ENCODE peak calls at places on chromosomes 11 and 22, in seven cellular contexts. One of them, this sample, is unnamed.

GRCh38 chr22:23397008-23397617 is 183.0 kb downstream of the IGLL1 start:
- DNase-seq in IMR-90: no peak
- DNase-seq in pancreas: no peak
- DNase-seq in fibroblast of pulmonary artery: no peak
- DNase-seq in neuronal stem cell: no peak
- DNase-seq in fibroblast of the aortic adventitia: no peak
- DNase-seq in NT2/D1: no peak
- DNase-seq in this sample: no peak

GRCh38 chr11:72230764-72231365 is 6.3 kb downstream of the INPPL1 start:
- DNase-seq in IMR-90: no peak
- DNase-seq in pancreas: peak
- DNase-seq in fibroblast of pulmonary artery: no peak
- DNase-seq in neuronal stem cell: no peak
- DNase-seq in fibroblast of the aortic adventitia: no peak
- DNase-seq in NT2/D1: no peak
- DNase-seq in this sample: no peak

GRCh38 chr11:1542267-1542666 is 29.8 kb downstream of the DUSP8 start:
- DNase-seq in IMR-90: no peak
- DNase-seq in pancreas: peak
- DNase-seq in fibroblast of pulmonary artery: no peak
- DNase-seq in neuronal stem cell: no peak
- DNase-seq in fibroblast of the aortic adventitia: no peak
- DNase-seq in NT2/D1: no peak
- DNase-seq in this sample: no peak

GRCh38 chr11:27411330-27411729 is 48.3 kb upstream of the CCDC34 start:
- DNase-seq in IMR-90: no peak
- DNase-seq in pancreas: no peak
- DNase-seq in fibroblast of pulmonary artery: no peak
- DNase-seq in neuronal stem cell: no peak
- DNase-seq in fibroblast of the aortic adventitia: no peak
- DNase-seq in NT2/D1: no peak
- DNase-seq in this sample: no peak

GRCh38 chr11:2566223-2567025 is 121.6 kb downstream of the KCNQ1 start:
- DNase-seq in IMR-90: no peak
- DNase-seq in pancreas: peak
- DNase-seq in fibroblast of pulmonary artery: no peak
- DNase-seq in neuronal stem cell: no peak
- DNase-seq in fibroblast of the aortic adventitia: peak
- DNase-seq in NT2/D1: no peak
- DNase-seq in this sample: no peak

GRCh38 chr22:47167056-47167455 is 404.6 kb downstream of the TBC1D22A start:
- DNase-seq in IMR-90: no peak
- DNase-seq in pancreas: no peak
- DNase-seq in fibroblast of pulmonary artery: no peak
- DNase-seq in neuronal stem cell: no peak
- DNase-seq in fibroblast of the aortic adventitia: no peak
- DNase-seq in NT2/D1: no peak
- DNase-seq in this sample: no peak

GRCh38 chr22:19772673-19773469 is 12.3 kb downstream of the TBX1 start:
- DNase-seq in IMR-90: no peak
- DNase-seq in pancreas: no peak
- DNase-seq in fibroblast of pulmonary artery: no peak
- DNase-seq in neuronal stem cell: no peak
- DNase-seq in fibroblast of the aortic adventitia: no peak
- DNase-seq in NT2/D1: no peak
- DNase-seq in this sample: no peak

GRCh38 chr11:105611414-105611813 is 1.5 kb downstream of the GRIA4 start:
- DNase-seq in IMR-90: no peak
- DNase-seq in pancreas: no peak
- DNase-seq in fibroblast of pulmonary artery: no peak
- DNase-seq in neuronal stem cell: no peak
- DNase-seq in fibroblast of the aortic adventitia: no peak
- DNase-seq in NT2/D1: no peak
- DNase-seq in this sample: no peak

GRCh38 chr22:31938258-31938657 is 6.1 kb upstream of the YWHAH start:
- DNase-seq in IMR-90: no peak
- DNase-seq in pancreas: no peak
- DNase-seq in fibroblast of pulmonary artery: no peak
- DNase-seq in neuronal stem cell: no peak
- DNase-seq in fibroblast of the aortic adventitia: no peak
- DNase-seq in NT2/D1: no peak
- DNase-seq in this sample: no peak

GRCh38 chr11:94171693-94172440 is 43.2 kb downstream of the PANX1 start:
- DNase-seq in IMR-90: peak
- DNase-seq in pancreas: peak
- DNase-seq in fibroblast of pulmonary artery: peak
- DNase-seq in neuronal stem cell: peak
- DNase-seq in fibroblast of the aortic adventitia: peak
- DNase-seq in NT2/D1: peak
- DNase-seq in this sample: peak

GRCh38 chr11:118008271-118008903 is 22.2 kb downstream of the IL10RA start:
- DNase-seq in IMR-90: no peak
- DNase-seq in pancreas: no peak
- DNase-seq in fibroblast of pulmonary artery: no peak
- DNase-seq in neuronal stem cell: no peak
- DNase-seq in fibroblast of the aortic adventitia: no peak
- DNase-seq in NT2/D1: no peak
- DNase-seq in this sample: no peak

GRCh38 chr11:46281374-46281831 is 3.9 kb downstream of the CREB3L1 start:
- DNase-seq in IMR-90: peak
- DNase-seq in pancreas: peak
- DNase-seq in fibroblast of pulmonary artery: peak
- DNase-seq in neuronal stem cell: no peak
- DNase-seq in fibroblast of the aortic adventitia: peak
- DNase-seq in NT2/D1: no peak
- DNase-seq in this sample: no peak

GRCh38 chr11:46277313-46277622 is 194 bp upstream of the CREB3L1 start:
- DNase-seq in IMR-90: peak
- DNase-seq in pancreas: no peak
- DNase-seq in fibroblast of pulmonary artery: peak
- DNase-seq in neuronal stem cell: no peak
- DNase-seq in fibroblast of the aortic adventitia: peak
- DNase-seq in NT2/D1: no peak
- DNase-seq in this sample: peak

GRCh38 chr11:46277623-46278386 is at the start of gene CREB3L1:
- DNase-seq in IMR-90: no peak
- DNase-seq in pancreas: peak
- DNase-seq in fibroblast of pulmonary artery: no peak
- DNase-seq in neuronal stem cell: no peak
- DNase-seq in fibroblast of the aortic adventitia: no peak
- DNase-seq in NT2/D1: no peak
- DNase-seq in this sample: peak

GRCh38 chr11:46278387-46279173 is 1.1 kb downstream of the CREB3L1 start:
- DNase-seq in IMR-90: peak
- DNase-seq in pancreas: peak
- DNase-seq in fibroblast of pulmonary artery: peak
- DNase-seq in neuronal stem cell: no peak
- DNase-seq in fibroblast of the aortic adventitia: peak
- DNase-seq in NT2/D1: no peak
- DNase-seq in this sample: peak

GRCh38 chr11:46279393-46280099 is 2.1 kb downstream of the CREB3L1 start:
- DNase-seq in IMR-90: peak
- DNase-seq in pancreas: peak
- DNase-seq in fibroblast of pulmonary artery: peak
- DNase-seq in neuronal stem cell: no peak
- DNase-seq in fibroblast of the aortic adventitia: peak
- DNase-seq in NT2/D1: no peak
- DNase-seq in this sample: peak
- H3K4me3 ChIP-seq in IMR-90: peak
- H3K4me3 ChIP-seq in pancreas: peak
- H3K4me3 ChIP-seq in fibroblast of pulmonary artery: peak
- H3K4me3 ChIP-seq in neuronal stem cell: no peak
- H3K4me3 ChIP-seq in fibroblast of the aortic adventitia: peak
- H3K4me3 ChIP-seq in NT2/D1: no peak
- H3K4me3 ChIP-seq in this sample: peak

GRCh38 chr22:40328551-40328950 is 17.7 kb upstream of the ADSL start:
- DNase-seq in IMR-90: no peak
- DNase-seq in pancreas: no peak
- DNase-seq in fibroblast of pulmonary artery: no peak
- DNase-seq in neuronal stem cell: no peak
- DNase-seq in fibroblast of the aortic adventitia: no peak
- DNase-seq in NT2/D1: no peak
- DNase-seq in this sample: no peak
- H3K4me3 ChIP-seq in IMR-90: no peak
- H3K4me3 ChIP-seq in pancreas: no peak
- H3K4me3 ChIP-seq in fibroblast of pulmonary artery: no peak
- H3K4me3 ChIP-seq in neuronal stem cell: no peak
- H3K4me3 ChIP-seq in fibroblast of the aortic adventitia: no peak
- H3K4me3 ChIP-seq in NT2/D1: no peak
- H3K4me3 ChIP-seq in this sample: no peak

DNA sequence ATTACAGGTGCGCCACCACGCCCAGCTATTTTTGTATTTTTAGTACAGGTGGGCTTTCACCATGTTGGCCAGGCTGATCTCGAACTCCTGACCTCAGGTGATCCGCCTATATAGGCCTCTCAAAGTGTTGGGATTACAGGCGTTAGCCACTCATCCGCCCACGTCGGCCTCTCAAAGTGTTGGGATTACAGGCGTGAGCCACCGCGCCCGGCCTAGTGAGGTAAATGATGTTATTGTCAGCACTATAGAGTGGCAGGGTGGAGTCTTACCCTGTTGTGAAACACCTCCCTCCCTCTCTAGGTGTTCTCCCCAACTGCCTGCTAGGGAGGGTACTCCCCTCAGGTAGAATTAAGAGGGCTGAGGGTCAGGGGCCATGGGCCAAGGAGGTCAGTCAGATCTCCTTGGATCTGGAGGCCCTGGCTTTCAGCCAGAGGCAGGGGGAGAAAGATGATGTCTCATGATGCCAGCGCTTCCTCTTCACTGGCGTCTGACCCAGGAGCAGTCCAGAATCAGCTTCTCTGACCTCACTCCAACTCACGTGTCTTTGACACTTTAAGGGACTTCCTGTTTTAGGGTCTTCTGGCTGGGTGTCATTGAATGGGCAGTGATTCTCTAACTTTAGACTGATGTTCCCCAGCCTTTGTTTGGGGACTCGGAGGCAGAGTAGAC is 2.0 kb downstream of the GGA1 start:
- DNase-seq in IMR-90: no peak
- DNase-seq in pancreas: no peak
- DNase-seq in fibroblast of pulmonary artery: no peak
- DNase-seq in neuronal stem cell: no peak
- DNase-seq in fibroblast of the aortic adventitia: no peak
- DNase-seq in NT2/D1: no peak
- DNase-seq in this sample: peak
- H3K4me3 ChIP-seq in IMR-90: no peak
- H3K4me3 ChIP-seq in pancreas: no peak
- H3K4me3 ChIP-seq in fibroblast of pulmonary artery: no peak
- H3K4me3 ChIP-seq in neuronal stem cell: no peak
- H3K4me3 ChIP-seq in fibroblast of the aortic adventitia: peak
- H3K4me3 ChIP-seq in NT2/D1: no peak
- H3K4me3 ChIP-seq in this sample: no peak

GRCh38 chr22:50266994-50267393 is 3.2 kb downstream of the MAPK11 start:
- DNase-seq in IMR-90: no peak
- DNase-seq in pancreas: no peak
- DNase-seq in fibroblast of pulmonary artery: no peak
- DNase-seq in neuronal stem cell: no peak
- DNase-seq in fibroblast of the aortic adventitia: no peak
- DNase-seq in NT2/D1: no peak
- DNase-seq in this sample: no peak
- H3K4me3 ChIP-seq in IMR-90: no peak
- H3K4me3 ChIP-seq in pancreas: peak
- H3K4me3 ChIP-seq in fibroblast of pulmonary artery: no peak
- H3K4me3 ChIP-seq in neuronal stem cell: no peak
- H3K4me3 ChIP-seq in fibroblast of the aortic adventitia: peak
- H3K4me3 ChIP-seq in NT2/D1: no peak
- H3K4me3 ChIP-seq in this sample: no peak

GRCh38 chr11:8080069-8080670 is 841 bp upstream of the TUB start:
- DNase-seq in IMR-90: no peak
- DNase-seq in pancreas: no peak
- DNase-seq in fibroblast of pulmonary artery: no peak
- DNase-seq in neuronal stem cell: no peak
- DNase-seq in fibroblast of the aortic adventitia: no peak
- DNase-seq in NT2/D1: no peak
- DNase-seq in this sample: no peak
- H3K4me3 ChIP-seq in IMR-90: peak
- H3K4me3 ChIP-seq in pancreas: peak
- H3K4me3 ChIP-seq in fibroblast of pulmonary artery: peak
- H3K4me3 ChIP-seq in neuronal stem cell: no peak
- H3K4me3 ChIP-seq in fibroblast of the aortic adventitia: peak
- H3K4me3 ChIP-seq in NT2/D1: peak
- H3K4me3 ChIP-seq in this sample: peak

DNA sequence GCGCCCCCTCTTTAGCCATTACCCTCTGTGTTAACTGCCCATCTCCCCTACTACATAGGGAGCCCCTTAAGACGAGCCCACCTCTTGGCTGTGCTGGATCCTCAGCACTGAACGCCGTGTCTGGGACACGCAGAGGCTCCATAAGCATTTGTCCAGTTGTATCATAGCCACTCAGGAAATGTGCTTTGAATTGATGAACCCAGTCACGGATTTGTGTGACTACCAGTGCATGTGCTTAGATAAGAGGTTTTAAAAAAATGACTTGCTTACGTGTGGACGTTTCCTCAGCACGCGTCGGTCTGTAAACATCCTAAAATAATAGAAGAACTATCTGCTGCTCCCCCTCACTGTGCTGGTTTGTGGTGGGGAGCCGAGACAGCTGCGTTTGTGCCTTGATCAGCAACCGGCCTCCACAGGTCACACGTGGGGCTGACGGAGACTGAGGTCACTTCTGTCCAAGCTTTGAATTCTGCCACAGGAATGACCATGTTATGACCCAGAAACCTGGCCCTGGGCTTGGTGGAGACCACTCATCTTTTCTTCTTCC is 4.2 kb downstream of the MICAL2 start:
- DNase-seq in IMR-90: peak
- DNase-seq in pancreas: no peak
- DNase-seq in fibroblast of pulmonary artery: peak
- DNase-seq in neuronal stem cell: no peak
- DNase-seq in fibroblast of the aortic adventitia: no peak
- DNase-seq in NT2/D1: no peak
- DNase-seq in this sample: peak
- H3K4me3 ChIP-seq in IMR-90: no peak
- H3K4me3 ChIP-seq in pancreas: no peak
- H3K4me3 ChIP-seq in fibroblast of pulmonary artery: no peak
- H3K4me3 ChIP-seq in neuronal stem cell: peak
- H3K4me3 ChIP-seq in fibroblast of the aortic adventitia: no peak
- H3K4me3 ChIP-seq in NT2/D1: no peak
- H3K4me3 ChIP-seq in this sample: no peak

GRCh38 chr11:44566952-44567875 is 1.8 kb downstream of the CD82 start:
- DNase-seq in IMR-90: no peak
- DNase-seq in pancreas: no peak
- DNase-seq in fibroblast of pulmonary artery: no peak
- DNase-seq in neuronal stem cell: no peak
- DNase-seq in fibroblast of the aortic adventitia: no peak
- DNase-seq in NT2/D1: no peak
- DNase-seq in this sample: no peak
- H3K4me3 ChIP-seq in IMR-90: no peak
- H3K4me3 ChIP-seq in pancreas: no peak
- H3K4me3 ChIP-seq in fibroblast of pulmonary artery: no peak
- H3K4me3 ChIP-seq in neuronal stem cell: no peak
- H3K4me3 ChIP-seq in fibroblast of the aortic adventitia: no peak
- H3K4me3 ChIP-seq in NT2/D1: no peak
- H3K4me3 ChIP-seq in this sample: no peak

GRCh38 chr22:49847751-49848689 is 5.6 kb upstream of the ZBED4 start:
- DNase-seq in IMR-90: no peak
- DNase-seq in pancreas: no peak
- DNase-seq in fibroblast of pulmonary artery: no peak
- DNase-seq in neuronal stem cell: no peak
- DNase-seq in fibroblast of the aortic adventitia: no peak
- DNase-seq in NT2/D1: no peak
- DNase-seq in this sample: no peak
- H3K4me3 ChIP-seq in IMR-90: peak
- H3K4me3 ChIP-seq in pancreas: peak
- H3K4me3 ChIP-seq in fibroblast of pulmonary artery: no peak
- H3K4me3 ChIP-seq in neuronal stem cell: peak
- H3K4me3 ChIP-seq in fibroblast of the aortic adventitia: peak
- H3K4me3 ChIP-seq in NT2/D1: peak
- H3K4me3 ChIP-seq in this sample: no peak

This sample was measured in fibroblast of mammary gland.